ENCODE peak calls at places on chromosomes 12 and 14, in five cellular contexts. Q is AML-193, X is M059J, Y is endothelial cell, V is frontal cortex. Z is an unnamed sample.

GRCh38 chr12:16020034-16020433 is 108.9 kb downstream of the DERA start:
- DNase-seq in V (no peak), X (no peak), Q (peak; percentile 35), Y (no peak), Z (no peak)

GRCh38 chr14:57071639-57072038 is 197.1 kb downstream of the EXOC5 start:
- DNase-seq in Y (no peak), X (no peak), V (no peak), Q (no peak), Z (no peak)

GRCh38 chr14:83294941-83295340 is 1761.3 kb upstream of the SEL1L start:
- DNase-seq in X (no peak), V (no peak), Y (no peak), Q (no peak), Z (no peak)

GRCh38 chr12:113829212-113829611 is 136.9 kb downstream of the RBM19 start:
- DNase-seq in V (no peak), Q (no peak), Y (no peak), X (no peak), Z (no peak)

GRCh38 chr12:61538951-61539350 is 721.3 kb upstream of the USP15 start:
- DNase-seq in Q (no peak), Y (peak; percentile 21), X (no peak), V (no peak), Z (peak; percentile 19)

GRCh38 chr14:31692376-31692781 is 131.2 kb downstream of the NUBPL start:
- DNase-seq in X (peak; percentile 15), V (no peak), Y (no peak), Q (no peak), Z (no peak)

GRCh38 chr12:2273288-2273687 is 220.5 kb downstream of the CACNA1C start:
- DNase-seq in X (no peak), Q (no peak), Y (no peak), V (no peak), Z (no peak)

GRCh38 chr12:132952371-132953162 is 3.5 kb downstream of the ZNF605 start:
- DNase-seq in X (no peak), V (no peak), Y (no peak), Q (no peak), Z (no peak)

GRCh38 chr12:16605666-16606116 is 271 bp downstream of the LMO3 start:
- DNase-seq in V (no peak), X (no peak), Q (no peak), Y (no peak), Z (no peak)